ENCODE peak calls at places on chromosome 14, in four cellular contexts. G is neural progenitor cell, D is right atrium auricular region, F is left ventricle myocardium inferior. X is an unnamed sample.

GRCh38 chr14:75711134-75711795 is 50.2 kb downstream of the TTLL5 start:
- DNase-seq in G (peak; percentile 59), D (no peak), F (no peak), X (peak; percentile 35)

GRCh38 chr14:39432619-39433451 is 602 bp upstream of the FBXO33 start:
- DNase-seq in G (peak; percentile 93), D (peak; percentile 92), F (peak; percentile 89), X (peak; percentile 68)

GRCh38 chr14:24806061-24806678 is 172.2 kb upstream of the GZMB start:
- DNase-seq in G (peak; percentile 82), D (no peak), F (peak; percentile 68), X (no peak)

GRCh38 chr14:68312884-68313725 is 479.8 kb downstream of the ZFP36L1 start:
- DNase-seq in G (peak; percentile 32), D (no peak), F (no peak), X (no peak)

GRCh38 chr14:22865424-22866215 is 5.9 kb upstream of the LRP10 start:
- DNase-seq in G (peak; percentile 61), D (no peak), F (no peak), X (no peak)

GRCh38 chr14:90759370-90760054 is 56.7 kb downstream of the TTC7B start:
- DNase-seq in G (no peak), D (peak; percentile 55), F (no peak), X (no peak)

GRCh38 chr14:75084513-75084912 is 15.1 kb downstream of the ZC2HC1C start:
- DNase-seq in G (no peak), D (no peak), F (no peak), X (no peak)

GRCh38 chr14:81221579-81222102 is 882 bp upstream of the GTF2A1 start:
- DNase-seq in G (no peak), D (no peak), F (no peak), X (no peak)

GRCh38 chr14:53953828-53954550 is 2.6 kb downstream of the BMP4 start:
- DNase-seq in G (peak; percentile 61), D (no peak), F (peak; percentile 38), X (no peak)

GRCh38 chr14:37179896-37180502 is 7.6 kb upstream of the SLC25A21 start:
- DNase-seq in G (no peak), D (no peak), F (no peak), X (no peak)

GRCh38 chr14:59439256-59440015 is 25.7 kb downstream of the GPR135 start:
- DNase-seq in G (no peak), D (no peak), F (no peak), X (no peak)

GRCh38 chr14:54866588-54866987 is 36.0 kb downstream of the GCH1 start:
- DNase-seq in G (no peak), D (no peak), F (no peak), X (no peak)

DNA sequence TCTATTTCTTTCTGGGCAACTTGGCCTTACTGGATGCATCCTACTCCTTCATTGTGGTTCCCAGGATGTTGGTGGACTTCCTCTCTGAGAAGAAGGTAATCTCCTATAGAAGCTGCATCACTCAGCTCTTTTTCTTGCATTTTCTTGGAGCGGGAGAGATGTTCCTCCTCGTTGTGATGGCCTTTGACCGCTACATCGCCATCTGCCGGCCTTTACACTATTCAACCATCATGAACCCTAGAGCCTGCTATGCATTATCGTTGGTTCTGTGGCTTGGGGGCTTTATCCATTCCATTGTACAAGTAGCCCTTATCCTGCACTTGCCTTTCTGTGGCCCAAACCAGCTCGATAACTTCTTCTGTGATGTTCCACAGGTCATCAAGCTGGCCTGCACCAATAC is 5.3 kb downstream of the OR4N5 start:
- DNase-seq in G (no peak), D (no peak), F (no peak), X (no peak)
- TF ChIP-seq CTCF in G (no peak), D (no peak), F (no peak), X (no peak)

DNA sequence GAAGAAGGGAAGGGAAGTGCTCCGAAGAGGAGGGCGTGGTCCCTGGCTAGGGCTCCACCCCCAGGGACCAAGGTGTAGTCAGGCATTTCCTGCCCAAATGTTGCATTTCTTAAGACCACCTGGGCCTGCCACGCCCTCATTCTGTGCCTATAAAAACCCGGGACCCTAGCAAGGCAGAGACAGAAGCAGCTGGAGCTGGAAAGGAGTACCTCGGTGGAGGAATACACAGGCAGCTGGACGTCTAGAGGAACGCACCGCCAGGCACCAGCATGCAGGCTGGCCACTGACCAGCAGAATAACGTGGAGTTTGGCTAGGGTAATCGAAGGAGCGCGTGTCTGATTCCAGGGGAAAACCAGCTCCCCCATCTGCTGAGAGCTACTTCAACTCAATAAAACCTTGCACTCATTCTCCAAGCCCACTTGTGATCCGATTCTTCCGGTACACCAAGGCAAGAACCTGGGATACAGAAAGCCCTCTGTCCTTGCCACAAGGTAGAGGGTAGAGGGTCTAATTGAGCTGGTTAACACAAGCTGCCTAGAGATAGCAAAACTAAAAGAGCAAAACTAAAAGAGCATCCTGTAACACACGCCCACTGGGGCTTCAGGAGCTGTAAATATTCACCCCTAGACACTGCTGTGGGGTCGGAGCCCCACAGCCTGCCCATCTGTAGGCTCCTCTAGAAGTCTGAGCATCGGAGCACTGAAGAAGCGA is 21.0 kb downstream of the CFL2 start:
- DNase-seq in G (peak; percentile 16), D (no peak), F (peak; percentile 29), X (no peak)
- H3K4me3 ChIP-seq in G (peak overlapping the region; percentile 24), D (peak overlapping the region; percentile 42), F (peak overlapping the region; percentile 60), X (no peak overlapping the region)

DNA sequence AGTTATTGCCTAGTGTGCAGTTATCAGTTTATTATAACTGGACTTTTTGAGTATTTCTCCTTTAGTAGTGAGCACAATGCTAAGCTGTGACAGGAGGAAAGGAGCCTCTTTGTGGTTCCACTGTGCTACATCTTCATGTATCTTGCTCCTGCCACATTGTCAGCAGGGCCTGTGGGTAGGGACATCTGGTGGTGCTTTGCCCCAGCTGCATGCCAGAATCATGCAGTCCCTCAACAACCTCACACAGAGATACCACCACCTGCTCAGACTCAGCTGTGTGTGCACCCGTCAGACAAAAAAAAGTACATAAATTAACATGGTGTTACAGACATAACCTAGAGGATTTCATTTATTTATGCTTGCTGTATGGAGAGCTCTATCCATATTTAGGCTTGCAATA is 51.1 kb downstream of the MIS18BP1 start:
- DNase-seq in G (peak; percentile 12), D (no peak), F (no peak), X (no peak)
- TF ChIP-seq CTCF in G (peak; percentile 29), D (no peak), F (peak; percentile 24), X (no peak)

DNA sequence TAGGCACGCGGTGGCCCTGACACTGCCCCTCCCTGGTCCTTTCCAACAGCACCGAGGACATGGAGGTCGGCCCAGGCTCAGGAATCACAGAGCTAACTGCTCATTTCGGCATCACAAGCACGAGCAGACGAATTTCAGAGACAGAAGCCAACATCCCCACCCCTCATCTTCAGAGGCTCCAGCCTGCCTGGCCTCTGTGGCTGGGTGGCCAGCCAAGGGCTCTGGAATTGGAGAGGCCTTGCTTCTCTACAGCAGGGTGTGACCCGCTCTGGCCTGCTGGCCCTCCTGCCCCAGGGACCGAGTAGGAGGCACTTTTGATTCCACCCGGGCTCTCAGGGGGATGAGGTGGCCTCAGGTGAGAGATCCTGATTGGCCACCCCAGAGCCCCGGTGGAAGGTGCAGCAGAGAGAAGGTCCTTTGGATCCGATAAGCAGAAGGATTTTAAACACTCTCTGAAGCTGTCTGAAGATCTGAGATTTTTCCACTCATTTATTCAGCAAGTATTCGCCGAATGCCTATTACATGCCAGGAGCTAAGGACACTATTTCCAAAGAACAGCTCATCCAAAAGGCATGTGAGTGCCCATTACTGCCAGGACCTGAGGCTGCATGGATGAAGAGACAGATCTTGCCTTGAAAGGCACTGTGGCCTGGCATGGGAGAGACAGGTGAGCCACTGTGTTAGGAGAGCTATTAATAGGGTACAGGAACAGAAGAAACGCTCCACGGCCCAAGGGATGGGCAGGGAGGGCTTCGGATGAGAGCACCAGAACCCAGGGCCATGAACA is 10.3 kb downstream of the BAG5 start:
- DNase-seq in G (no peak), D (peak; percentile 86), F (peak; percentile 66), X (no peak)
- H3K4me3 ChIP-seq in G (no peak overlapping the region), D (no peak overlapping the region), F (peak overlapping the region; percentile 52), X (no peak overlapping the region)

GRCh38 chr14:99549684-99550083 is 54.3 kb downstream of the CCDC85C start:
- DNase-seq in G (no peak), D (no peak), F (no peak), X (no peak)

GRCh38 chr14:99546230-99546879 is 57.7 kb downstream of the CCDC85C start:
- DNase-seq in G (peak; percentile 65), D (no peak), F (no peak), X (no peak)

GRCh38 chr14:99550387-99550992 is 53.5 kb downstream of the CCDC85C start:
- DNase-seq in G (no peak), D (no peak), F (no peak), X (no peak)

GRCh38 chr14:99548871-99549270 is 55.1 kb downstream of the CCDC85C start:
- DNase-seq in G (no peak), D (no peak), F (no peak), X (no peak)

DNA sequence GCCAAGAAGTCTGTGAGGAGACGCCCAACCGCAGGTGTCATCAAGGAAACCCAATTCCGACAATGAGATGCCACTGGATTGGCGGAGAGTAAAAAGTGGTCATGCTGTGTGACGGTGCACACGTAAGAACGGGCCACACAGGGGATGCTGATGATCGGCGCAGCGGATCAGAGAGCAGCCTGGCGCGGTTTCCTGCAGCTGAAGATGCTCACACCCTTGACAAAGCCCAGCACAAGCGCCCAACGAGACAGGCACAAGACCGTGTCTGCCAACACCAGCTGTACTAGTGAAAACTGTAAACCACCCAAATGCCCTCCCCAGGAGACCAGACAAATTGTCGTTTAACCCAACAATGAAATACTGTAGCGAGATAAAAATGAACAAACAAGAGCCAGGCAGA is 55.7 kb downstream of the CCDC85C start:
- DNase-seq in G (no peak), D (no peak), F (no peak), X (no peak)
- TF ChIP-seq CTCF in G (no peak), D (no peak), F (no peak), X (no peak)

GRCh38 chr14:102512713-102513373 is 3.3 kb upstream of the ANKRD9 start:
- DNase-seq in G (no peak), D (no peak), F (no peak), X (no peak)
- H3K4me3 ChIP-seq in G (no peak overlapping the region), D (no peak overlapping the region), F (no peak overlapping the region), X (no peak overlapping the region)

GRCh38 chr14:96304956-96305355 is 48.9 kb downstream of the BDKRB1 start:
- DNase-seq in G (peak; percentile 69), D (no peak), F (no peak), X (no peak)
- TF ChIP-seq CTCF in G (peak; percentile 58), D (no peak), F (no peak), X (peak; percentile 25)

X was measured in retinal pigment epithelial cell.